ENCODE peak calls at places on chromosomes 1 and 21, in six cellular contexts. F, K, H, U, G and N are unnamed samples.

GRCh38 chr1:192529031-192529755 is 46.4 kb upstream of the RGS1 start:
- DNase-seq in F (no peak), K (no peak), H (no peak), U (no peak), G (peak), N (no peak)

GRCh38 chr1:227218870-227219578 is 99.3 kb downstream of the CDC42BPA start:
- DNase-seq in F (no peak), K (no peak), H (no peak), U (no peak), G (no peak), N (no peak)

GRCh38 chr1:4652631-4653327 is 1.6 kb upstream of the AJAP1 start:
- DNase-seq in F (no peak), K (peak), H (peak), U (peak), G (no peak), N (no peak)

GRCh38 chr1:178908358-178908757 is 37.5 kb upstream of the ANGPTL1 start:
- DNase-seq in F (no peak), K (no peak), H (peak), U (no peak), G (peak), N (no peak)

GRCh38 chr1:183484254-183484653 is 12.0 kb downstream of the SMG7 start:
- DNase-seq in F (no peak), K (peak), H (no peak), U (no peak), G (no peak), N (no peak)

GRCh38 chr1:89698624-89699023 is 65.7 kb downstream of the LRRC8C start:
- DNase-seq in F (no peak), K (no peak), H (no peak), U (no peak), G (no peak), N (peak)

GRCh38 chr1:27348861-27349783 is 7.3 kb downstream of the SYTL1 start:
- DNase-seq in F (no peak), K (no peak), H (peak), U (peak), G (peak), N (no peak)

GRCh38 chr1:10738125-10738746 is 58.2 kb downstream of the CASZ1 start:
- DNase-seq in F (no peak), K (no peak), H (no peak), U (no peak), G (no peak), N (no peak)

GRCh38 chr1:3066826-3067225 is 2.2 kb upstream of the PRDM16 start:
- DNase-seq in F (no peak), K (no peak), H (no peak), U (no peak), G (no peak), N (no peak)

GRCh38 chr1:160362168-160362941 is 4.5 kb upstream of the NHLH1 start:
- DNase-seq in F (no peak), K (no peak), H (no peak), U (no peak), G (no peak), N (no peak)

GRCh38 chr1:224565186-224565585 is 50.9 kb upstream of the CNIH3 start:
- DNase-seq in F (peak), K (no peak), H (peak), U (no peak), G (peak), N (no peak)

GRCh38 chr1:114756949-114757454 is 782 bp downstream of the CSDE1 start:
- DNase-seq in F (no peak), K (peak), H (peak), U (no peak), G (peak), N (no peak)

GRCh38 chr1:187622545-187622944 is 793.8 kb downstream of the PLA2G4A start:
- DNase-seq in F (no peak), K (no peak), H (no peak), U (no peak), G (no peak), N (no peak)

GRCh38 chr1:3746389-3746783 is 5.9 kb upstream of the CCDC27 start:
- DNase-seq in F (no peak), K (no peak), H (peak), U (no peak), G (peak), N (no peak)

GRCh38 chr21:29677326-29677725 is 262.5 kb downstream of the GRIK1 start:
- DNase-seq in F (no peak), K (peak), H (no peak), U (no peak), G (no peak), N (no peak)

GRCh38 chr1:154955039-154955717 is 721 bp downstream of the PBXIP1 start:
- DNase-seq in F (no peak), K (peak), H (peak), U (peak), G (peak), N (peak)

GRCh38 chr21:31802331-31802730 is 70.4 kb upstream of the SCAF4 start:
- DNase-seq in F (no peak), K (no peak), H (no peak), U (no peak), G (no peak), N (no peak)

GRCh38 chr1:15934211-15935055 is 41.5 kb downstream of the ZBTB17 start:
- DNase-seq in F (no peak), K (no peak), H (no peak), U (no peak), G (no peak), N (no peak)

GRCh38 chr1:226954337-226954736 is 14.2 kb downstream of the COQ8A start:
- DNase-seq in F (no peak), K (no peak), H (no peak), U (no peak), G (no peak), N (no peak)

GRCh38 chr1:6625579-6626149 is 996 bp downstream of the THAP3 start:
- DNase-seq in F (no peak), K (no peak), H (peak), U (peak), G (peak), N (no peak)

GRCh38 chr1:64983110-64983509 is 16.8 kb upstream of the JAK1 start:
- DNase-seq in F (no peak), K (no peak), H (peak), U (no peak), G (peak), N (no peak)

GRCh38 chr1:66750578-66750977 is 1.7 kb upstream of the DYNLT5 start:
- DNase-seq in F (no peak), K (no peak), H (no peak), U (no peak), G (no peak), N (no peak)

GRCh38 chr1:112507896-112508241 is 896 bp upstream of the WNT2B start:
- DNase-seq in F (no peak), K (peak), H (peak), U (peak), G (no peak), N (no peak)

GRCh38 chr1:151175036-151175741 is 592 bp downstream of the TMOD4 start:
- DNase-seq in F (no peak), K (no peak), H (peak), U (no peak), G (no peak), N (no peak)

GRCh38 chr1:159014003-159014571 is 4.4 kb downstream of the IFI16 start:
- DNase-seq in F (no peak), K (no peak), H (no peak), U (no peak), G (no peak), N (no peak)

GRCh38 chr1:183000161-183000560 is 23.1 kb upstream of the LAMC1 start:
- DNase-seq in F (no peak), K (no peak), H (no peak), U (no peak), G (no peak), N (no peak)

GRCh38 chr1:164589961-164590507 is 31.1 kb downstream of the PBX1 start:
- DNase-seq in F (no peak), K (no peak), H (no peak), U (no peak), G (no peak), N (no peak)

GRCh38 chr1:111197598-111198289 is 2.7 kb downstream of the DENND2D start:
- DNase-seq in F (no peak), K (peak), H (peak), U (peak), G (peak), N (no peak)

GRCh38 chr21:37461494-37461893 is 94.9 kb downstream of the DYRK1A start:
- DNase-seq in F (no peak), K (peak), H (peak), U (no peak), G (no peak), N (no peak)

GRCh38 chr21:45898781-45899180 is 82.8 kb upstream of the COL6A1 start:
- DNase-seq in F (no peak), K (no peak), H (no peak), U (no peak), G (no peak), N (no peak)